ENCODE peak calls at places on chromosome 7, in five cellular contexts. Z is left lung; G is ovary; H is hepatocyte; O is CD4-positive, alpha-beta T cell. V is an unnamed sample. For H3K27me3, the result is how much of the 10 kb centered on the place peaks cover.

GRCh38 chr7:106462914-106463482 is 178.2 kb upstream of the NAMPT start:
- DNase-seq in Z (no peak), G (no peak), H (no peak), O (no peak), V (no peak)

GRCh38 chr7:43379197-43379596 is 203.7 kb upstream of the STK17A start:
- DNase-seq in Z (no peak), G (no peak), H (no peak), O (no peak), V (no peak)

GRCh38 chr7:70574970-70575799 is 556.8 kb upstream of the GALNT17 start:
- DNase-seq in Z (no peak), G (no peak), H (peak), O (no peak), V (no peak)

GRCh38 chr7:134932707-134933370 is 53.5 kb upstream of the AGBL3 start:
- DNase-seq in Z (no peak), G (no peak), H (no peak), O (no peak), V (peak)

GRCh38 chr7:55478700-55479099 is 93.6 kb downstream of the VOPP1 start:
- DNase-seq in Z (no peak), G (no peak), H (no peak), O (no peak), V (no peak)

GRCh38 chr7:41448104-41448503 is 254.8 kb downstream of the INHBA start:
- DNase-seq in Z (no peak), G (no peak), H (no peak), O (no peak), V (no peak)

GRCh38 chr7:33946094-33946699 is 40.9 kb downstream of the BMPER start:
- DNase-seq in Z (no peak), G (no peak), H (no peak), O (no peak), V (no peak)

GRCh38 chr7:34070486-34071323 is 165.4 kb downstream of the BMPER start:
- DNase-seq in Z (no peak), G (no peak), H (no peak), O (no peak), V (no peak)

GRCh38 chr7:30162622-30163124 is 27.9 kb downstream of the MTURN start:
- DNase-seq in Z (no peak), G (no peak), H (no peak), O (no peak), V (no peak)

DNA sequence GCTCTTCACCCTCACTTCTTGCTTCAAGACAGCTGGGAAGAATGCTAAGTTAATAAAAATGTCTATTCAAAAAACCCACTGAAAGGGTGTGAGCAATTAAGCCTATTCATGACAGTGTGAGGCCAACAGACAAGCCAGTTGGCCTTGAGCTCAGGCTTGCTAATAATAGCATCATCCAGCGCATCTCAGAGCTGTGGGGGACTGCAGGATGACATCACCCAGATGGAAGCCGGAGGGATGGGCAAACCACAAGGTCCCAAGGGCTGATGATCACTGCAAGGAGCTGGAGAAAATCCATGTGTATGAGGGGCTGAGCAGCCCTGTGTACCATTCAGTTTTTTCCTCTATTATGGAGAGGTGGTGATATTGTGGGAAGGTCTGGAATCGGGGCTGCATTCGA is 770.4 kb downstream of the TNS3 start:
- DNase-seq in Z (no peak), G (peak), H (peak), O (no peak), V (no peak)
- H3K27ac ChIP-seq in Z (no peak), G (no peak), H (peak), O (no peak), V (no peak)

DNA sequence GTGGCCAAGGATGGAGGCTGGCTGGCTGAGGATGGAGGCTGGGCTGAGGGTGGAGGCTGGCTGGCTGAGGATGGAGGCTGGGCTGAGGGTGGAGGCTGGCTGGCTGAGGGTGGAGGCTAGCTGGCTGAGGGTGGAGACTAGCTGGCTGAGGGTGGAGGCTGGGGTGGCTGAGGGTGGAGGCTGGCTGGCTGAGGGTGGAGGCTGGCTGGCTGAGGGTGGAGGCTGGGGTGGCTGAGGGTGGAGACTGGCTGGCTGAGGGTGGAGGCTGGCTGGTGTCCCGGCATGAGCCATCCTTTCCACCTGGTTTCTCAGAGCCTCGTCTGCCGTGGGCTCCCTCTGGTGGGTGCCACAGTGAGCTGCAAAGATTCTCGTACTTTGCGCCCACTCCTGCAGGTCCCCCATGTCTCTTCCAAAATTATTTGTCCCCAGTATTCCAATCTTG is 88.4 kb downstream of the ELFN1 start:
- DNase-seq in Z (peak), G (no peak), H (peak), O (no peak), V (no peak)
- TF ChIP-seq CTCF in Z (no peak), G (no peak), H (peak), O (no peak), V (no peak)

DNA sequence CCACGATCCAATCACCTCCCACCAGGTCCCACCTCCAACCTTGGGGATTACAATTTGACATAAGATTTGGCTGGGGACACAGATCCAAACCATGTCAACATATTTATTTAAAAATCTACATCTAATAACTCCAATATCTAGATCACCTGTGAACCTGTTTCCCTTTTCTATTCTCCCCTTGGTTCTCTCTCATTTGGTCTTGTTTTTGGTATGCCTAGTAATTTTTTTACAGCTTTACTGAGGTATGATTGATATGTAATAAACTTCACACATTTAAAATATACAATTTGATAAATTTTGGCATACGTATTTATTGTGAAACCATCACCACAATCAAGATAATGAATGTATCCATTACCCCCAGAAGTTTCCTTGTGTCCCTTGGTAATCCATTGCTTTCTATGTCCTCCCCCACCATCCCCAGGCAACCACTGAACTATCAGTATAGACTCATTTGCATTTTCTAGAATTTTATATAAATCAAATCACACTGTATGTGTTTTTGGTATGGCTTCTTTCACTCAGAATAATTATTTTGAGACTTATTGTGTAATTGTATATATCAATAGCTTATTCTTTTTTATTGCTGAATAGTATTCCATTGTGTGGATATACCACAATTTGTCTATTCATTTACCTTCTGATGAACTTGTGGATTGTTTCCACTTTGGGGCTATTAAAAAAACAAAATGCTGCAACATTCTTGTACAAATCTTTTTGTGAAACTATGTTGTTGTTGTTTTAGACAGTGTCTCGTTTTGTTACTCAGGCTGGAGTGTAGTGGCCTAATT is 45.2 kb upstream of the NUB1 start:
- DNase-seq in Z (no peak), G (no peak), H (no peak), O (no peak), V (no peak)
- H3K27me3 ChIP-seq in Z (under half), G (under half), H (under half), O (under half), V (under half)

GRCh38 chr7:82270909-82271308 is 172.7 kb downstream of the CACNA2D1 start:
- DNase-seq in Z (no peak), G (no peak), H (no peak), O (no peak), V (no peak)
- H3K27ac ChIP-seq in Z (no peak), G (no peak), H (no peak), O (no peak), V (no peak)

GRCh38 chr7:24392774-24393173 is 108.8 kb downstream of the NPY start:
- DNase-seq in Z (no peak), G (no peak), H (no peak), O (no peak), V (no peak)
- TF ChIP-seq CTCF in Z (no peak), G (no peak), H (no peak), O (no peak), V (no peak)

DNA sequence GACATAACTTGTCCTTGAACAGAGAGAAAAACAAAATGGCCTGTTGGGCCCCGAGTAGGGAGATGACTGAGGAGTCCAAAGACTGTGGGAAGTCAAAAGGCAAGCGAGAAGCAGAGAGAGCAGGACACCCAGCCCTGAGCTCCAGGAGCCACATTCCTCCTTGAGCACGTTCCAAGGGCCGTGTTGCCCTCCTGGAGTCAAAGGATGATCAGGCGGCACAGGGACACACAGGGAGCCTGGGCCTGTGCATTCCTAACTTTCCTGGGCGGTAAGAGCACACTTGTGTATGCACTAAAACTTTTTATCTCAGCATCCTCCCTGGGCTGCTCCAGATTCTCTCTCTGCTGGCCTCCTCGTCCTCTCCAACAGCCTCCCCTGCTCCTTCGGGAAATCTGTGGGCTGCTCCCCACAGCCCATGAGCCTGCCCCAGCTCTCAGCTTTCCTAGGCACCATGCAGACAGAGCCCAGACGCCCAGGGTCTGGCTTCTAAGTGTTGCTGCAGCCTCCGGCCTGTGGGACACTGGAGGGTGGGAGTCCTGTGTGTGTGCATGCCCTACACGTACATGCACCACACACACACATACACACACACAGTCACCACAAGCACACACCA is 281.8 kb downstream of the POU6F2 start:
- DNase-seq in Z (no peak), G (no peak), H (no peak), O (no peak), V (no peak)
- H3K27me3 ChIP-seq in Z (under half), G (under half), H (under half), O (under half), V (under half)

GRCh38 chr7:21023841-21024502 is 237.3 kb upstream of the SP8 start:
- DNase-seq in Z (no peak), G (no peak), H (no peak), O (no peak), V (no peak)

GRCh38 chr7:21028186-21028989 is 241.7 kb upstream of the SP8 start:
- DNase-seq in Z (peak), G (no peak), H (peak), O (no peak), V (no peak)

GRCh38 chr7:21030237-21030636 is 243.6 kb upstream of the SP8 start:
- DNase-seq in Z (no peak), G (no peak), H (no peak), O (no peak), V (no peak)

GRCh38 chr7:21028990-21029337 is 242.3 kb upstream of the SP8 start:
- DNase-seq in Z (no peak), G (no peak), H (no peak), O (no peak), V (no peak)
- H3K27ac ChIP-seq in Z (no peak), G (no peak), H (no peak), O (no peak), V (no peak)

V was measured in dorsolateral prefrontal cortex.